ENCODE peak calls at places on chromosomes 4 and X, in seven cellular contexts. Q is GM04503, C is heart left ventricle, R is caudate nucleus, E is ovary, H is EH, P is NCI-H2171 treated with DMSO at 0.1 percent for 48 hours. F is an unnamed sample.

GRCh38 chrX:154002215-154002719 is 17.4 kb downstream of the IRAK1 start:
- DNase-seq in Q (peak), C (peak), R (no peak), E (no peak), H (peak), P (peak), F (peak)

GRCh38 chrX:50093627-50094026 is 107.2 kb downstream of the AKAP4 start:
- DNase-seq in Q (no peak), C (no peak), R (no peak), E (no peak), H (no peak), P (no peak), F (peak)

GRCh38 chrX:10932842-10933440 is 178.2 kb upstream of the HCCS start:
- DNase-seq in Q (no peak), C (no peak), R (no peak), E (no peak), H (peak), P (no peak), F (no peak)

GRCh38 chrX:47637546-47638195 is 7.9 kb upstream of the CFP start:
- DNase-seq in Q (no peak), C (peak), R (peak), E (no peak), H (no peak), P (no peak), F (peak)

GRCh38 chr4:6192245-6192644 is 8.1 kb downstream of the JAKMIP1 start:
- DNase-seq in Q (no peak), C (no peak), R (no peak), E (no peak), H (no peak), P (no peak), F (no peak)

GRCh38 chrX:129600981-129601424 is 53.8 kb downstream of the APLN start:
- DNase-seq in Q (no peak), C (no peak), R (no peak), E (no peak), H (peak), P (peak), F (peak)

GRCh38 chr4:183666088-183666487 is 7.0 kb downstream of the TRAPPC11 start:
- DNase-seq in Q (no peak), C (no peak), R (no peak), E (no peak), H (no peak), P (no peak), F (no peak)

GRCh38 chr4:26171953-26172352 is 148.9 kb upstream of the RBPJ start:
- DNase-seq in Q (no peak), C (no peak), R (no peak), E (no peak), H (peak), P (peak), F (no peak)

GRCh38 chrX:10217218-10217617 is 60.4 kb downstream of the CLCN4 start:
- DNase-seq in Q (no peak), C (peak), R (peak), E (no peak), H (peak), P (no peak), F (no peak)

GRCh38 chr4:124939908-124940307 is 227.4 kb upstream of the ANKRD50 start:
- DNase-seq in Q (no peak), C (no peak), R (no peak), E (no peak), H (no peak), P (no peak), F (no peak)

GRCh38 chr4:98794565-98795205 is 134.2 kb downstream of the EIF4E start:
- DNase-seq in Q (no peak), C (no peak), R (no peak), E (no peak), H (peak), P (peak), F (peak)

GRCh38 chr4:110780538-110780937 is 157.7 kb upstream of the PITX2 start:
- DNase-seq in Q (no peak), C (no peak), R (no peak), E (no peak), H (no peak), P (no peak), F (no peak)

GRCh38 chr4:83386931-83387897 is 52.6 kb upstream of the HPSE start:
- DNase-seq in Q (no peak), C (no peak), R (no peak), E (no peak), H (no peak), P (no peak), F (peak)

GRCh38 chr4:81422591-81422990 is 49.1 kb downstream of the RASGEF1B start:
- DNase-seq in Q (no peak), C (no peak), R (no peak), E (no peak), H (no peak), P (no peak), F (no peak)